ENCODE peak calls at places on chromosomes 12 and 14, in six cellular contexts. R is dermis blood vessel endothelial cell; Q is NCI-H510A treated with DMSO at 0.1 percent for 48 hours; Y is RPMI7951; M is activated CD8-positive, alpha-beta memory T cell treated with anti-CD3 and anti-CD28 coated beads for 1 hour; W is fibroblast of villous mesenchyme. S is an unnamed sample.

GRCh38 chr14:69711065-69711464 is 55.9 kb upstream of the SRSF5 start:
- DNase-seq in R (no peak), Q (peak; percentile 85), Y (no peak), M (no peak), W (no peak), S (no peak)

GRCh38 chr14:104296388-104297312 is 158.3 kb downstream of the KIF26A start:
- DNase-seq in R (peak; percentile 48), Q (no peak), Y (no peak), M (no peak), W (no peak), S (no peak)

GRCh38 chr12:56165369-56165768 is 7.2 kb downstream of the MYL6 start:
- DNase-seq in R (no peak), Q (no peak), Y (no peak), M (no peak), W (no peak), S (no peak)

GRCh38 chr14:104030958-104031357 is 54.5 kb upstream of the ASPG start:
- DNase-seq in R (no peak), Q (peak; percentile 34), Y (no peak), M (no peak), W (no peak), S (no peak)

GRCh38 chr12:108589028-108589839 is 8.7 kb downstream of the TMEM119 start:
- DNase-seq in R (no peak), Q (no peak), Y (peak; percentile 81), M (no peak), W (peak; percentile 82), S (no peak)

GRCh38 chr12:67594888-67595287 is 53.7 kb upstream of the DYRK2 start:
- DNase-seq in R (no peak), Q (no peak), Y (peak; percentile 28), M (no peak), W (peak; percentile 16), S (no peak)

GRCh38 chr14:51000566-51000965 is 56.3 kb upstream of the PYGL start:
- DNase-seq in R (no peak), Q (no peak), Y (no peak), M (no peak), W (no peak), S (no peak)

GRCh38 chr12:118357327-118358007 is 15.2 kb downstream of the TAOK3 start:
- DNase-seq in R (peak; percentile 70), Q (peak; percentile 32), Y (peak; percentile 72), M (no peak), W (no peak), S (peak; percentile 80)

GRCh38 chr12:120495189-120495722 is 657 bp upstream of the DYNLL1 start:
- DNase-seq in R (peak; percentile 15), Q (no peak), Y (no peak), M (no peak), W (peak; percentile 8), S (no peak)

GRCh38 chr12:2606186-2606910 is 188.4 kb upstream of the FKBP4 start:
- DNase-seq in R (no peak), Q (no peak), Y (no peak), M (no peak), W (no peak), S (no peak)

GRCh38 chr14:53295985-53296582 is 143.0 kb upstream of the DDHD1 start:
- DNase-seq in R (peak; percentile 72), Q (peak; percentile 45), Y (peak; percentile 40), M (no peak), W (peak; percentile 59), S (peak; percentile 57)

GRCh38 chr14:49863483-49864262 is 11.1 kb upstream of the NEMF start:
- DNase-seq in R (no peak), Q (no peak), Y (no peak), M (no peak), W (peak; percentile 35), S (peak; percentile 74)

GRCh38 chr14:64727551-64728071 is 23.4 kb downstream of the PLEKHG3 start:
- DNase-seq in R (no peak), Q (no peak), Y (no peak), M (no peak), W (no peak), S (no peak)

GRCh38 chr12:103241184-103241583 is 254.6 kb downstream of the C12orf42 start:
- DNase-seq in R (no peak), Q (peak; percentile 96), Y (no peak), M (no peak), W (no peak), S (no peak)

GRCh38 chr12:93163260-93164036 is 214.3 kb upstream of the NUDT4 start:
- DNase-seq in R (no peak), Q (no peak), Y (no peak), M (no peak), W (no peak), S (no peak)

GRCh38 chr14:64438181-64438839 is 27.0 kb upstream of the AKAP5 start:
- DNase-seq in R (peak; percentile 71), Q (no peak), Y (peak; percentile 79), M (no peak), W (peak; percentile 86), S (no peak)

S was measured in OCI-LY7.